ENCODE peak calls at places on chromosomes 4 and X, in six cellular contexts. L, Y, U, E, K and P are unnamed samples.

GRCh38 chr4:10112658-10113284 is 3.8 kb downstream of the WDR1 start:
- DNase-seq in E (no peak), K (no peak), Y (no peak), U (no peak), L (no peak), P (no peak)

GRCh38 chr4:106136777-106137331 is 179.2 kb downstream of the TBCK start:
- DNase-seq in K (no peak), L (no peak), E (no peak), U (no peak), Y (no peak), P (no peak)

GRCh38 chrX:21708116-21708515 is 49.8 kb downstream of the SMPX start:
- DNase-seq in U (no peak), K (no peak), E (no peak), L (no peak), Y (no peak), P (no peak)

GRCh38 chrX:74286950-74287349 is 17.0 kb upstream of the ZCCHC13 start:
- DNase-seq in E (no peak), U (no peak), Y (no peak), K (no peak), L (no peak), P (no peak)

GRCh38 chrX:130114141-130114561 is 3.9 kb upstream of the ELF4 start:
- DNase-seq in K (no peak), Y (no peak), L (no peak), E (no peak), U (no peak), P (no peak)

GRCh38 chr4:24214796-24215195 is 324.9 kb upstream of the PPARGC1A start:
- DNase-seq in K (no peak), Y (no peak), L (no peak), E (no peak), U (no peak), P (no peak)

GRCh38 chr4:176778491-176778890 is 14.2 kb downstream of the VEGFC start:
- DNase-seq in Y (no peak), E (no peak), U (no peak), L (no peak), K (no peak), P (no peak)

GRCh38 chrX:116232833-116233232 is 62.3 kb downstream of the AGTR2 start:
- DNase-seq in U (no peak), Y (no peak), K (no peak), L (no peak), E (no peak), P (no peak)

GRCh38 chr4:166493828-166494432 is 620.9 kb downstream of the TLL1 start:
- DNase-seq in Y (no peak), L (no peak), E (no peak), K (no peak), U (no peak), P (no peak)

GRCh38 chrX:109843963-109844751 is 111.1 kb upstream of the ACSL4 start:
- DNase-seq in E (peak), Y (peak), U (no peak), K (no peak), L (no peak), P (no peak)

GRCh38 chr4:23931489-23931830 is 41.6 kb upstream of the PPARGC1A start:
- DNase-seq in L (no peak), Y (no peak), K (no peak), E (no peak), U (no peak), P (no peak)

GRCh38 chrX:71910526-71911022 is at the start of gene NHSL2:
- DNase-seq in Y (no peak), U (no peak), K (no peak), L (no peak), E (peak), P (no peak)

GRCh38 chrX:87744391-87744790 is 226.8 kb downstream of the KLHL4 start:
- DNase-seq in Y (no peak), U (no peak), K (no peak), L (no peak), E (no peak), P (no peak)

DNA sequence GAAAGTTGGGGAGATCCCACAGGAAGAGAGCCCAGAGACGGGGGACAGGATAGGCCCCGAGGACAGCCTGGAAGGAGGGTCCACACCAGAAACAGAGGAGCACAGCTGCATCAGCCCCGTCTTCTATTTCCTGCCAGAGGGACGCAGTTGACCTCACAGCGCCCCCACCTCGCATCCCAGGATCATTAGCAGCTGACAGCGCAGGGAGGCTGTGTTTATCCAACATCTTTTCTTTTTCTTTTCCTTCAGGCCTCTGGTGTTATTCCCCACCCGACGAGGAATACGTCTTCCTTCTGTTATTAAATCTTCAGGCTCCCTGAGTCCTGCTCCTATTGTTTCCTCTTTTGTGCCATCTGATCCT is 75.4 kb downstream of the DCHS2 start:
- DNase-seq in K (no peak), U (no peak), Y (peak), E (no peak), L (no peak), P (no peak)
- TF ChIP-seq CTCF in K (peak), U (no peak), Y (no peak), E (peak), L (no peak), P (peak)

GRCh38 chr4:123060039-123060770 is 137.8 kb upstream of the NUDT6 start:
- DNase-seq in Y (no peak), U (no peak), K (no peak), E (no peak), L (no peak), P (no peak)
- TF ChIP-seq CTCF in Y (no peak), U (no peak), K (no peak), E (no peak), L (no peak), P (no peak)

GRCh38 chr4:74314329-74314728 is 6.1 kb downstream of the EPGN start:
- DNase-seq in L (no peak), Y (no peak), K (no peak), U (no peak), E (no peak), P (no peak)
- TF ChIP-seq CTCF in L (no peak), Y (no peak), K (no peak), U (no peak), E (no peak), P (no peak)

GRCh38 chr4:73902038-73902637 is 32.9 kb downstream of the CXCL1 start:
- DNase-seq in U (no peak), L (no peak), K (no peak), Y (no peak), E (no peak), P (no peak)

GRCh38 chr4:73899321-73899720 is 30.1 kb downstream of the CXCL1 start:
- DNase-seq in L (no peak), E (no peak), K (no peak), Y (no peak), U (no peak), P (no peak)

GRCh38 chr4:73897380-73898136 is 28.4 kb downstream of the CXCL1 start:
- DNase-seq in K (no peak), U (no peak), L (no peak), E (no peak), Y (no peak), P (no peak)

GRCh38 chr4:73904491-73904890 is 35.3 kb downstream of the CXCL1 start:
- DNase-seq in E (no peak), L (no peak), U (no peak), Y (no peak), K (no peak), P (no peak)

DNA sequence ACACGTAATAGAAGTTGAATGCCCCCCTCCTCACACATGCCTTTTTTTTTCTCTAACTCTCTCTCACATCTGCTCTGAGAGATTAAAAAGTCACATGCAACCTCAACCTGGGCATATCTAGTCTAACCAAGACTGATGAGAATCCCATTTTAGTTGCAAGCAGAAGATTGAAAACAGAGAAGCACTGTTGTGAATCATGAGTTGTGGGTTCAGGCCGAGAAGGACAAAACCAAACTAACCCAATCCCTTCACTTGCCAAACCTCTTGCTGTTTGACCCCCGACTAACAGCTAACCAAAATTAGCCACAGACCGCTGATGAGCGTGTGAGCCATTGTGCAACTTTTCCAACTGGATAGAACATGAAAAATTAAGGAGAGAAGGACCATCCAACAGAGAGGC is 31.8 kb downstream of the CXCL1 start:
- DNase-seq in Y (no peak), L (no peak), E (no peak), K (no peak), U (no peak), P (no peak)
- TF ChIP-seq CTCF in Y (no peak), L (no peak), E (no peak), K (no peak), U (no peak), P (no peak)

GRCh38 chr4:13860126-13860525 is 232.6 kb upstream of the BOD1L1 start:
- DNase-seq in U (no peak), K (no peak), Y (no peak), L (no peak), E (no peak), P (no peak)
- TF ChIP-seq CTCF in U (no peak), K (no peak), Y (no peak), L (no peak), E (no peak), P (peak)

GRCh38 chr4:98828801-98829200 is 100.1 kb downstream of the EIF4E start:
- DNase-seq in U (no peak), K (peak), Y (no peak), E (no peak), L (no peak), P (no peak)
- TF ChIP-seq CTCF in U (no peak), K (peak), Y (no peak), E (no peak), L (no peak), P (no peak)

GRCh38 chrX:8042304-8042703 is 115.1 kb upstream of the PNPLA4 start:
- DNase-seq in U (no peak), E (no peak), L (no peak), Y (no peak), K (no peak), P (no peak)
- TF ChIP-seq CTCF in U (no peak), E (no peak), L (no peak), Y (no peak), K (no peak), P (peak)